ENCODE peak calls at places on chromosomes 13 and 19, in five cellular contexts. One of them, this sample, is unnamed.

GRCh38 chr13:33859691-33860303 is 41.8 kb downstream of the RFC3 start:
- DNase-seq in astrocyte of the spinal cord: no peak
- DNase-seq in OCI-LY7: no peak
- DNase-seq in fibroblast of mammary gland: peak
- DNase-seq in ovary: no peak
- DNase-seq in this sample: no peak

GRCh38 chr19:54136864-54137113 is 773 bp upstream of the CNOT3 start:
- DNase-seq in astrocyte of the spinal cord: no peak
- DNase-seq in OCI-LY7: no peak
- DNase-seq in fibroblast of mammary gland: no peak
- DNase-seq in ovary: no peak
- DNase-seq in this sample: no peak

GRCh38 chr19:14181906-14182305 is 24.1 kb downstream of the ADGRL1 start:
- DNase-seq in astrocyte of the spinal cord: no peak
- DNase-seq in OCI-LY7: no peak
- DNase-seq in fibroblast of mammary gland: no peak
- DNase-seq in ovary: no peak
- DNase-seq in this sample: no peak

GRCh38 chr19:55027472-55028337 is 10.4 kb downstream of the GP6 start:
- DNase-seq in astrocyte of the spinal cord: no peak
- DNase-seq in OCI-LY7: no peak
- DNase-seq in fibroblast of mammary gland: peak
- DNase-seq in ovary: no peak
- DNase-seq in this sample: no peak

GRCh38 chr19:51803965-51804364 is 9.0 kb downstream of the FPR3 start:
- DNase-seq in astrocyte of the spinal cord: no peak
- DNase-seq in OCI-LY7: no peak
- DNase-seq in fibroblast of mammary gland: no peak
- DNase-seq in ovary: no peak
- DNase-seq in this sample: no peak

GRCh38 chr13:54133721-54134120 is 1105.1 kb downstream of the OLFM4 start:
- DNase-seq in astrocyte of the spinal cord: no peak
- DNase-seq in OCI-LY7: no peak
- DNase-seq in fibroblast of mammary gland: no peak
- DNase-seq in ovary: no peak
- DNase-seq in this sample: no peak

GRCh38 chr13:75195479-75196111 is 286.4 kb downstream of the TBC1D4 start:
- DNase-seq in astrocyte of the spinal cord: peak
- DNase-seq in OCI-LY7: no peak
- DNase-seq in fibroblast of mammary gland: no peak
- DNase-seq in ovary: no peak
- DNase-seq in this sample: no peak

GRCh38 chr13:53873558-53873957 is 844.9 kb downstream of the OLFM4 start:
- DNase-seq in astrocyte of the spinal cord: no peak
- DNase-seq in OCI-LY7: no peak
- DNase-seq in fibroblast of mammary gland: no peak
- DNase-seq in ovary: no peak
- DNase-seq in this sample: no peak

GRCh38 chr13:42392706-42393572 is 121.0 kb downstream of the AKAP11 start:
- DNase-seq in astrocyte of the spinal cord: peak
- DNase-seq in OCI-LY7: no peak
- DNase-seq in fibroblast of mammary gland: peak
- DNase-seq in ovary: no peak
- DNase-seq in this sample: peak

GRCh38 chr13:43074824-43075510 is 51.6 kb downstream of the DNAJC15 start:
- DNase-seq in astrocyte of the spinal cord: no peak
- DNase-seq in OCI-LY7: no peak
- DNase-seq in fibroblast of mammary gland: no peak
- DNase-seq in ovary: no peak
- DNase-seq in this sample: no peak

GRCh38 chr19:49932731-49933131 is 3.4 kb upstream of the NUP62 start:
- DNase-seq in astrocyte of the spinal cord: no peak
- DNase-seq in OCI-LY7: no peak
- DNase-seq in fibroblast of mammary gland: no peak
- DNase-seq in ovary: no peak
- DNase-seq in this sample: no peak

GRCh38 chr19:48715276-48715675 is 4.2 kb downstream of the MAMSTR start:
- DNase-seq in astrocyte of the spinal cord: no peak
- DNase-seq in OCI-LY7: no peak
- DNase-seq in fibroblast of mammary gland: no peak
- DNase-seq in ovary: peak
- DNase-seq in this sample: no peak

GRCh38 chr19:7625763-7626372 is 3.5 kb downstream of the XAB2 start:
- DNase-seq in astrocyte of the spinal cord: no peak
- DNase-seq in OCI-LY7: no peak
- DNase-seq in fibroblast of mammary gland: no peak
- DNase-seq in ovary: no peak
- DNase-seq in this sample: no peak

GRCh38 chr19:36245210-36246005 is 30.5 kb downstream of the ZNF146 start:
- DNase-seq in astrocyte of the spinal cord: no peak
- DNase-seq in OCI-LY7: no peak
- DNase-seq in fibroblast of mammary gland: no peak
- DNase-seq in ovary: no peak
- DNase-seq in this sample: no peak

GRCh38 chr13:47594833-47595232 is 406.2 kb downstream of the SUCLA2 start:
- DNase-seq in astrocyte of the spinal cord: no peak
- DNase-seq in OCI-LY7: peak
- DNase-seq in fibroblast of mammary gland: peak
- DNase-seq in ovary: no peak
- DNase-seq in this sample: no peak

GRCh38 chr19:16920816-16921529 is 32.2 kb downstream of the F2RL3 start:
- DNase-seq in astrocyte of the spinal cord: peak
- DNase-seq in OCI-LY7: no peak
- DNase-seq in fibroblast of mammary gland: peak
- DNase-seq in ovary: no peak
- DNase-seq in this sample: peak

GRCh38 chr13:23743269-23743668 is 145.9 kb downstream of the MIPEP start:
- DNase-seq in astrocyte of the spinal cord: no peak
- DNase-seq in OCI-LY7: no peak
- DNase-seq in fibroblast of mammary gland: no peak
- DNase-seq in ovary: no peak
- DNase-seq in this sample: no peak

GRCh38 chr13:39597828-39598227 is 5.2 kb downstream of the LHFPL6 start:
- DNase-seq in astrocyte of the spinal cord: peak
- DNase-seq in OCI-LY7: peak
- DNase-seq in fibroblast of mammary gland: peak
- DNase-seq in ovary: no peak
- DNase-seq in this sample: peak

GRCh38 chr13:39148513-39148961 is 110.3 kb downstream of the NHLRC3 start:
- DNase-seq in astrocyte of the spinal cord: peak
- DNase-seq in OCI-LY7: no peak
- DNase-seq in fibroblast of mammary gland: peak
- DNase-seq in ovary: no peak
- DNase-seq in this sample: peak

GRCh38 chr13:95833126-95833525 is 156.2 kb downstream of the DNAJC3 start:
- DNase-seq in astrocyte of the spinal cord: no peak
- DNase-seq in OCI-LY7: no peak
- DNase-seq in fibroblast of mammary gland: no peak
- DNase-seq in ovary: no peak
- DNase-seq in this sample: peak

GRCh38 chr13:111398196-111398595 is 77.8 kb downstream of the TEX29 start:
- DNase-seq in astrocyte of the spinal cord: no peak
- DNase-seq in OCI-LY7: no peak
- DNase-seq in fibroblast of mammary gland: no peak
- DNase-seq in ovary: no peak
- DNase-seq in this sample: no peak

GRCh38 chr19:19292607-19293006 is 19.5 kb upstream of the TM6SF2 start:
- DNase-seq in astrocyte of the spinal cord: no peak
- DNase-seq in OCI-LY7: no peak
- DNase-seq in fibroblast of mammary gland: no peak
- DNase-seq in ovary: no peak
- DNase-seq in this sample: no peak

GRCh38 chr19:42292042-42292960 is 9.6 kb upstream of the PRR19 start:
- DNase-seq in astrocyte of the spinal cord: no peak
- DNase-seq in OCI-LY7: no peak
- DNase-seq in fibroblast of mammary gland: no peak
- DNase-seq in ovary: no peak
- DNase-seq in this sample: no peak

GRCh38 chr13:20407759-20408158 is 117.9 kb downstream of the CRYL1 start:
- DNase-seq in astrocyte of the spinal cord: no peak
- DNase-seq in OCI-LY7: no peak
- DNase-seq in fibroblast of mammary gland: no peak
- DNase-seq in ovary: no peak
- DNase-seq in this sample: no peak

GRCh38 chr13:30933334-30933681 is 852 bp downstream of the TEX26 start:
- DNase-seq in astrocyte of the spinal cord: no peak
- DNase-seq in OCI-LY7: no peak
- DNase-seq in fibroblast of mammary gland: no peak
- DNase-seq in ovary: no peak
- DNase-seq in this sample: no peak
- H3K4me3 ChIP-seq in astrocyte of the spinal cord: no peak
- H3K4me3 ChIP-seq in OCI-LY7: no peak
- H3K4me3 ChIP-seq in fibroblast of mammary gland: no peak
- H3K4me3 ChIP-seq in ovary: no peak
- H3K4me3 ChIP-seq in this sample: no peak

GRCh38 chr13:81986308-81986707 is 1645.4 kb upstream of the SPRY2 start:
- DNase-seq in astrocyte of the spinal cord: no peak
- DNase-seq in OCI-LY7: no peak
- DNase-seq in fibroblast of mammary gland: no peak
- DNase-seq in ovary: no peak
- DNase-seq in this sample: no peak

GRCh38 chr13:81990652-81991051 is 1649.7 kb upstream of the SPRY2 start:
- DNase-seq in astrocyte of the spinal cord: no peak
- DNase-seq in OCI-LY7: no peak
- DNase-seq in fibroblast of mammary gland: no peak
- DNase-seq in ovary: no peak
- DNase-seq in this sample: no peak

GRCh38 chr13:81987677-81988357 is 1646.9 kb upstream of the SPRY2 start:
- DNase-seq in astrocyte of the spinal cord: no peak
- DNase-seq in OCI-LY7: no peak
- DNase-seq in fibroblast of mammary gland: no peak
- DNase-seq in ovary: no peak
- DNase-seq in this sample: no peak

GRCh38 chr13:81988542-81988941 is 1647.6 kb upstream of the SPRY2 start:
- DNase-seq in astrocyte of the spinal cord: no peak
- DNase-seq in OCI-LY7: no peak
- DNase-seq in fibroblast of mammary gland: no peak
- DNase-seq in ovary: no peak
- DNase-seq in this sample: no peak

DNA sequence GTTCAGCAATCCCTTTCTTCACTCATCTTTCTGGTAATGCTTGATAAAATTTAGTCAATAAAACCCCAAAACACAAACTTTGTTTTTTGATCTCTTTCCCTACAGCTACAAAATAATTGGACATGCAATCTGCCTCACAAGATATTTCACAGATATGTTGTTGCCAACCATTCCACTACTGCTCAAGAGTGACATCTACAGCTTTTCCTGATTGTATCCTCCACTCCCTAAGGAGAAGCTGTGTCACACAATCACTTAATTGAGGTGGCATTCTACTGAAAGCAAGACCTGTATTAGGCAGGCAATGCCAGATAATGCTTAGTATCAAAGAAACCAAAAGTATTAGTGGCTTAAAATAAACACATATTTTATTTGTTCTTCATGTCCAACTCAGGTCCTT is 1646.2 kb upstream of the SPRY2 start:
- DNase-seq in astrocyte of the spinal cord: no peak
- DNase-seq in OCI-LY7: no peak
- DNase-seq in fibroblast of mammary gland: no peak
- DNase-seq in ovary: no peak
- DNase-seq in this sample: no peak
- TF ChIP-seq CTCF in astrocyte of the spinal cord: no peak
- TF ChIP-seq CTCF in OCI-LY7: no peak
- TF ChIP-seq CTCF in fibroblast of mammary gland: no peak
- TF ChIP-seq CTCF in ovary: no peak
- TF ChIP-seq CTCF in this sample: no peak

DNA sequence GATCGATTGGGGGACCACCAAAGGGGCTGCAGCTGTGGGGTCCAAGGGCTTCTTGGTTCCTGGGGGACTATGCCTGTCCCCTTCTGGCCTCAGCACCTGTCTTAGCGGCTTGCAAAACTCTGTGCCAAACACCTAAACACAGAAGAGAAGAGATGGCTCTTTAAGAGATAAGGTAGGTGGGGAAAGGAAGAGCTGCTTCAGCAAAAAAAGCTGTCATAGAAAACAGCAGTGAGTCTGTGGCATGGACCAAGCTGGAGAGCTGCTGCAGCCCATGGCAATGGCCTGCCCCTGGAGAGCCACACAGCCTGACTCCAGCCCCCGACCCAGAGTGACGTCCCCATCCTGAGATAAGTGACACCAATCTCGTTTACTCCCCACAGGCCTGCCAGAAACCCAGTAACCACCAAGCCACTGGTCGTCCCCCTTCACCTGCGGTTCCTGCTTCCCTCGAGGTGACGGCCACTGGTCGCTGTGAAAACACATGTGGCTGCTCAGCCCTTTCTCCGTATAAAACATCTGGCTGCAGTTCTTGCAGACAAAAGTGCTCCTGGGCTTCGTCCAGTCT is 25.0 kb upstream of the NAPA start:
- DNase-seq in astrocyte of the spinal cord: no peak
- DNase-seq in OCI-LY7: no peak
- DNase-seq in fibroblast of mammary gland: no peak
- DNase-seq in ovary: no peak
- DNase-seq in this sample: no peak
- H3K4me3 ChIP-seq in astrocyte of the spinal cord: no peak
- H3K4me3 ChIP-seq in OCI-LY7: no peak
- H3K4me3 ChIP-seq in fibroblast of mammary gland: no peak
- H3K4me3 ChIP-seq in ovary: no peak
- H3K4me3 ChIP-seq in this sample: no peak

DNA sequence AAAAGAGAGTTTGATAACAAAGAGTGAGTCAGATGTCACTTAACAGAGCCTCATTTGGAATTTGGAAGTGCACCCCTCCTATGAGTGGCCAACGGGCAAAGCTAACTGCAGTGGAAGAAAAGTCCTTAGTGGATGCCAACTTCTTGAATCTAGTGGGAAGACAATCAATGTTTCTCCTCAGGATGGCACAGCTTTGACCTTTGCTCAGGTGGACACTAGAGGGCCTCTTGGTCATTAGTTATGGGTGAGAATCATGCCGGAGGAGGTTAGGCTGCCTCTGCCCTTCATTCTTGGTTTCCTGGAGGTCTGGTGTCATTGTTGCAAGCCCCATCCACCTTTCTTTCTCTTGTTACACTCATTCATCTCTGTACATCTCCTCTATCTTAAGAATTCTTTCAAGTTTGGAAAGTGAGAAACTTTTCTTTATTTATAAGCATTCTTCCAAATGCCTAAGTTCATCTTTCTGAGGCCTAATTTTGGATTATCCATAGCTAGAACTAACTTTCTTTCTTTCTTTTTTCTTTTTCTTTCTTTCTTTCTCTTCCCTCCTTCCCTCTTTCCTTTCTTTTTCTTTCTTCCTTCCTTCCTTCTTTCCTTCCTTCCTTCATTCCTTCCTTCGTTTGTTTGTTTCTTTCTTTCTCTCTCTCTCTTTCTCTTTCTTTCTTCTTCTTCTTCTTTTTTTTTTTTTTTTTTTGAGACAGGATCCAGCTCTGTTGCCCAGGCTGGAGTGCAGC is 327.2 kb upstream of the TSHZ3 start:
- DNase-seq in astrocyte of the spinal cord: no peak
- DNase-seq in OCI-LY7: peak
- DNase-seq in fibroblast of mammary gland: peak
- DNase-seq in ovary: no peak
- DNase-seq in this sample: peak
- TF ChIP-seq CTCF in astrocyte of the spinal cord: no peak
- TF ChIP-seq CTCF in OCI-LY7: peak
- TF ChIP-seq CTCF in fibroblast of mammary gland: peak
- TF ChIP-seq CTCF in ovary: no peak
- TF ChIP-seq CTCF in this sample: peak

GRCh38 chr19:941292-942132 is 15.7 kb downstream of the ARID3A start:
- DNase-seq in astrocyte of the spinal cord: no peak
- DNase-seq in OCI-LY7: no peak
- DNase-seq in fibroblast of mammary gland: no peak
- DNase-seq in ovary: no peak
- DNase-seq in this sample: no peak
- H3K4me3 ChIP-seq in astrocyte of the spinal cord: no peak
- H3K4me3 ChIP-seq in OCI-LY7: no peak
- H3K4me3 ChIP-seq in fibroblast of mammary gland: no peak
- H3K4me3 ChIP-seq in ovary: no peak
- H3K4me3 ChIP-seq in this sample: peak